ENCODE peak calls at places on chromosomes 4 and X, in five cellular contexts. U, E, K, Q and L are unnamed samples.

GRCh38 chr4:91525627-91526026 is 778.1 kb upstream of the GRID2 start:
- DNase-seq in U (no peak), E (no peak), K (no peak), Q (no peak), L (no peak)

GRCh38 chrX:84469226-84469625 is 33.0 kb downstream of the HDX start:
- DNase-seq in U (no peak), E (no peak), K (no peak), Q (no peak), L (no peak)

GRCh38 chrX:23901805-23902204 is 5.9 kb downstream of the APOO start:
- DNase-seq in U (peak; percentile 54), E (peak; percentile 81), K (peak; percentile 64), Q (peak; percentile 59), L (peak; percentile 53)

GRCh38 chrX:20265726-20266681 is 705 bp downstream of the RPS6KA3 start:
- DNase-seq in U (peak; percentile 9), E (peak; percentile 20), K (peak; percentile 63), Q (peak; percentile 39), L (peak; percentile 9)

GRCh38 chrX:56505866-56506265 is 57.6 kb upstream of the UBQLN2 start:
- DNase-seq in U (no peak), E (no peak), K (no peak), Q (no peak), L (no peak)

GRCh38 chrX:20300822-20301221 is 34.1 kb upstream of the RPS6KA3 start:
- DNase-seq in U (no peak), E (peak; percentile 51), K (no peak), Q (no peak), L (no peak)

GRCh38 chr4:20832821-20833220 is 132.6 kb downstream of the PACRGL start:
- DNase-seq in U (no peak), E (no peak), K (no peak), Q (no peak), L (no peak)

GRCh38 chr4:5471206-5471605 is 237.2 kb downstream of the EVC2 start:
- DNase-seq in U (no peak), E (no peak), K (peak; percentile 56), Q (no peak), L (no peak)

GRCh38 chrX:45309096-45309495 is 108.4 kb upstream of the DIPK2B start:
- DNase-seq in U (no peak), E (no peak), K (no peak), Q (no peak), L (no peak)

GRCh38 chrX:72308566-72309296 is 3.0 kb upstream of the CITED1 start:
- DNase-seq in U (peak; percentile 66), E (peak; percentile 88), K (peak; percentile 64), Q (peak; percentile 68), L (peak; percentile 55)

GRCh38 chr4:84852081-84852480 is 114.4 kb downstream of the WDFY3 start:
- DNase-seq in U (no peak), E (no peak), K (no peak), Q (no peak), L (no peak)

GRCh38 chr4:84857296-84857695 is 109.2 kb downstream of the WDFY3 start:
- DNase-seq in U (no peak), E (no peak), K (no peak), Q (no peak), L (no peak)

GRCh38 chr4:84856468-84856867 is 110.0 kb downstream of the WDFY3 start:
- DNase-seq in U (no peak), E (peak; percentile 79), K (no peak), Q (no peak), L (no peak)

GRCh38 chr4:84855774-84856173 is 110.7 kb downstream of the WDFY3 start:
- DNase-seq in U (no peak), E (no peak), K (peak; percentile 66), Q (no peak), L (no peak)
- H3K27ac ChIP-seq in U (no peak overlapping the region), E (no peak overlapping the region), K (no peak overlapping the region), Q (no peak overlapping the region), L (no peak overlapping the region)

DNA sequence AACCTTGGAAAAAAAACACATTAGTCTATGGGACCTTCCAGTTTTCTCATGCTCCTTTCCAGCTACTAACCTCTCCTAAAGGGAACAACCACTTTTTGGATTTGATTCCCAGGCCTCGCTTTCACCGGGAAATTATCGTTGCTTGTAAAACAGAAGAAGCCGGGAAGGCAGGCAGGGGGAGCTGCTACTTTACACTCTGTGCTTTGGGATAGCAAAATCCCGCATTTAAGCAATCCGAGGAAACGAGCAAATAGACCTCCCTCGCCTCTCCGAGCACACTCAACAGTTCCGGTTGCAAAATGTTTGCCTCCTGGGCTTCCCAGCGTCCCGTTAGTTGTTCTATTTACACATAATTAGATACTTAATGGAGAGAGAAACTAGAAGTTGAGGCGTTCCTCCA is 1.2 kb downstream of the CD38 start:
- DNase-seq in U (peak; percentile 58), E (peak; percentile 71), K (peak; percentile 75), Q (peak; percentile 48), L (peak; percentile 18)
- H3K4me1 ChIP-seq in U (peaks cover 5% of the 10 kb centered on the region), E (no peaks in the 10 kb centered on the region), K (peaks cover 16% of the 10 kb centered on the region), Q (peaks cover 2% of the 10 kb centered on the region), L (peaks cover 9% of the 10 kb centered on the region)

DNA sequence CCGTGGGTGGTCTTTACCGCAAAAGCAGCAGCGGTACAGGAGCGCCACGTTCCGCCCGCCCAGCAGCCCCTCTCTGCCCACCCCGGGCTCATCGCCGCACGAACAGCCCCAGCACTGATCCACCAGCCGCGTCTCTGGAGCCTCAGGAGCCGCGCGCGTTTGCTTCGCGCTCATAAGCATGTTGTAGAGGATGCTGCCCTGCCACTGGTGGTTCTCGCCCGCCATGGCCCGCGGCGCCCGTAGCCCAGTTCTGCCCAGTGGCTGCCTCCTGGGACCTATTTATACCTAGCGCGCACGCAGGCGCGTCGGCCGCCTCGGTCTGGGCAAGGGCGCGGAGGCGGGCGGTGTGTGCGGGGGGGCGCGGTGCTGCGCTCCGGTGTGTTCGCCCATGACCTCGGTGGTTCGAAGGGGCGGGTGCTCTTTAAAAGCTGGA is at the start of gene NR0B1:
- DNase-seq in U (no peak), E (peak; percentile 16), K (no peak), Q (peak; percentile 19), L (no peak)
- H3K4me3 ChIP-seq in U (no peak within 1 kb of the TSS), E (peak within 1 kb of the TSS; percentile 9), K (peak within 1 kb of the TSS; percentile 18), Q (peak within 1 kb of the TSS; percentile 18), L (peak within 1 kb of the TSS; percentile 42)

GRCh38 chr4:120520761-120521160 is 401.8 kb downstream of the PRDM5 start:
- DNase-seq in U (no peak), E (peak; percentile 66), K (no peak), Q (no peak), L (no peak)

DNA sequence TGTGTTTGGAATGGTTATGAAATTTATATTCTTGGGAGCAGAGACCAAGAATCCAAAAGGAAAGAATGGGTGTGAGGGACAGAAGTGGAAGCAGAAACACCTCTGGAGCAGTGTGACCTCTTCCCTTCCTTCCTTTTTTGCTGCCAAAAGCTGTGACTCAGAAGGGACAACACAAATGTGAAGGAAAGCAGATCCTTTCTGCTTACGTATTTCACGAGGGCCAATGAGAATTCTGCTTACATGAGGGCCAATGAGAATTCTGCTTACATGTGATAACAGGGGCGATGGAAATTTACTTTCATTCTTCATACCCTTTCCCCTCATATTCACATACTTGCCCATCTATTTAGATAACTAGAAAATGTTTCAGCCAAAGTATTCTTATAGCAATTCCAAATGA is 404.6 kb downstream of the PRDM5 start:
- DNase-seq in U (peak; percentile 65), E (peak; percentile 65), K (no peak), Q (peak; percentile 77), L (peak; percentile 48)
- H3K27ac ChIP-seq in U (no peak overlapping the region), E (no peak overlapping the region), K (peak overlapping the region; percentile 54), Q (peak overlapping the region; percentile 22), L (no peak overlapping the region)

GRCh38 chr4:39626913-39627312 is 11.8 kb downstream of the SMIM14 start:
- DNase-seq in U (no peak), E (no peak), K (no peak), Q (no peak), L (no peak)

GRCh38 chr4:39636786-39637185 is 1.9 kb downstream of the SMIM14 start:
- DNase-seq in U (peak; percentile 21), E (no peak), K (no peak), Q (no peak), L (no peak)

GRCh38 chr4:39627413-39627812 is 11.3 kb downstream of the SMIM14 start:
- DNase-seq in U (no peak), E (no peak), K (no peak), Q (no peak), L (no peak)

GRCh38 chr4:39635023-39635422 is 3.6 kb downstream of the SMIM14 start:
- DNase-seq in U (no peak), E (peak; percentile 92), K (no peak), Q (no peak), L (no peak)

GRCh38 chr4:39631700-39632079 is 7.0 kb downstream of the SMIM14 start:
- DNase-seq in U (no peak), E (no peak), K (no peak), Q (no peak), L (no peak)
- H3K4me1 ChIP-seq in U (no peaks in the 10 kb centered on the region), E (peaks cover 2% of the 10 kb centered on the region), K (peaks cover 23% of the 10 kb centered on the region), Q (peaks cover 3% of the 10 kb centered on the region), L (no peaks in the 10 kb centered on the region)

GRCh38 chr4:173489514-173489913 is 40.5 kb downstream of the HAND2 start:
- DNase-seq in U (no peak), E (no peak), K (no peak), Q (no peak), L (peak; percentile 48)
- H3K4me3 ChIP-seq in U (no peak overlapping the region), E (no peak overlapping the region), K (no peak overlapping the region), Q (no peak overlapping the region), L (no peak overlapping the region)

GRCh38 chrX:130012683-130013082 is 30.2 kb downstream of the BCORL1 start:
- DNase-seq in U (no peak), E (no peak), K (no peak), Q (no peak), L (no peak)

GRCh38 chrX:130014770-130015169 is 32.3 kb downstream of the BCORL1 start:
- DNase-seq in U (no peak), E (no peak), K (no peak), Q (no peak), L (no peak)

GRCh38 chrX:130014356-130014755 is 31.9 kb downstream of the BCORL1 start:
- DNase-seq in U (no peak), E (no peak), K (no peak), Q (no peak), L (no peak)

GRCh38 chrX:130013661-130014060 is 31.2 kb downstream of the BCORL1 start:
- DNase-seq in U (no peak), E (no peak), K (no peak), Q (no peak), L (no peak)

GRCh38 chrX:130015181-130015580 is 32.7 kb downstream of the BCORL1 start:
- DNase-seq in U (no peak), E (no peak), K (no peak), Q (no peak), L (no peak)
- H3K27ac ChIP-seq in U (no peak overlapping the region), E (no peak overlapping the region), K (no peak overlapping the region), Q (no peak overlapping the region), L (no peak overlapping the region)